ENCODE peak calls at places on chromosomes 7 and 10, in four cellular contexts. One of them, this sample, is unnamed.

GRCh38 chr10:102604379-102604960 is 39.8 kb upstream of the TRIM8 start:
- DNase-seq in GM23248: peak
- DNase-seq in activated CD4-positive, alpha-beta T cell treated with anti-CD3 and anti-CD28 coated beads for 48 hours: no peak
- DNase-seq in cardiac fibroblast: peak
- DNase-seq in this sample: no peak

GRCh38 chr7:30817060-30817770 is 46.0 kb downstream of the MINDY4 start:
- DNase-seq in GM23248: peak
- DNase-seq in activated CD4-positive, alpha-beta T cell treated with anti-CD3 and anti-CD28 coated beads for 48 hours: no peak
- DNase-seq in cardiac fibroblast: peak
- DNase-seq in this sample: no peak

GRCh38 chr7:122790132-122790531 is 87.4 kb upstream of the RNF148 start:
- DNase-seq in GM23248: no peak
- DNase-seq in activated CD4-positive, alpha-beta T cell treated with anti-CD3 and anti-CD28 coated beads for 48 hours: no peak
- DNase-seq in cardiac fibroblast: no peak
- DNase-seq in this sample: no peak

GRCh38 chr10:31599626-31600504 is 280.8 kb downstream of the ZEB1 start:
- DNase-seq in GM23248: peak
- DNase-seq in activated CD4-positive, alpha-beta T cell treated with anti-CD3 and anti-CD28 coated beads for 48 hours: peak
- DNase-seq in cardiac fibroblast: no peak
- DNase-seq in this sample: no peak

GRCh38 chr10:98414932-98415709 is at the start of gene PYROXD2:
- DNase-seq in GM23248: peak
- DNase-seq in activated CD4-positive, alpha-beta T cell treated with anti-CD3 and anti-CD28 coated beads for 48 hours: peak
- DNase-seq in cardiac fibroblast: peak
- DNase-seq in this sample: peak

GRCh38 chr7:45711161-45711490 is 137.0 kb downstream of the ADCY1 start:
- DNase-seq in GM23248: no peak
- DNase-seq in activated CD4-positive, alpha-beta T cell treated with anti-CD3 and anti-CD28 coated beads for 48 hours: no peak
- DNase-seq in cardiac fibroblast: no peak
- DNase-seq in this sample: no peak

GRCh38 chr10:18233775-18234174 is 93.6 kb downstream of the CACNB2 start:
- DNase-seq in GM23248: no peak
- DNase-seq in activated CD4-positive, alpha-beta T cell treated with anti-CD3 and anti-CD28 coated beads for 48 hours: no peak
- DNase-seq in cardiac fibroblast: no peak
- DNase-seq in this sample: no peak

GRCh38 chr10:13882112-13882711 is 295.4 kb downstream of the PRPF18 start:
- DNase-seq in GM23248: peak
- DNase-seq in activated CD4-positive, alpha-beta T cell treated with anti-CD3 and anti-CD28 coated beads for 48 hours: no peak
- DNase-seq in cardiac fibroblast: peak
- DNase-seq in this sample: no peak

GRCh38 chr7:135672560-135673359 is 10.4 kb downstream of the STMP1 start:
- DNase-seq in GM23248: peak
- DNase-seq in activated CD4-positive, alpha-beta T cell treated with anti-CD3 and anti-CD28 coated beads for 48 hours: peak
- DNase-seq in cardiac fibroblast: peak
- DNase-seq in this sample: peak

GRCh38 chr7:17307033-17307432 is 8.6 kb downstream of the AHR start:
- DNase-seq in GM23248: peak
- DNase-seq in activated CD4-positive, alpha-beta T cell treated with anti-CD3 and anti-CD28 coated beads for 48 hours: no peak
- DNase-seq in cardiac fibroblast: no peak
- DNase-seq in this sample: no peak